ENCODE peak calls at places on chromosomes 13 and 19, in eight cellular contexts. U is brain microvascular endothelial cell, E is cardiac muscle cell, W is ovary, R is body of pancreas, L is breast epithelium, S is GM23248, M is SJSA1. J is an unnamed sample.

GRCh38 chr19:16619456-16619855 is 8.5 kb downstream of the MED26 start:
- DNase-seq in U (no peak), E (no peak), W (no peak), R (no peak), L (no peak), S (peak; percentile 53), M (no peak), J (no peak)

GRCh38 chr19:4115050-4115817 is 8.7 kb downstream of the MAP2K2 start:
- DNase-seq in U (no peak), E (no peak), W (no peak), R (no peak), L (no peak), S (no peak), M (no peak), J (no peak)

GRCh38 chr13:66264976-66265375 is 965.2 kb downstream of the PCDH9 start:
- DNase-seq in U (peak; percentile 5), E (no peak), W (no peak), R (no peak), L (no peak), S (no peak), M (no peak), J (no peak)

GRCh38 chr19:41367848-41368301 is 3.9 kb upstream of the B9D2 start:
- DNase-seq in U (peak; percentile 79), E (peak; percentile 93), W (no peak), R (no peak), L (no peak), S (peak; percentile 94), M (peak; percentile 62), J (no peak)

GRCh38 chr19:57566396-57567256 is 7.0 kb upstream of the ZNF550 start:
- DNase-seq in U (no peak), E (peak; percentile 53), W (no peak), R (no peak), L (no peak), S (peak; percentile 47), M (no peak), J (peak; percentile 55)

GRCh38 chr19:3302755-3303154 is 63.6 kb upstream of the NFIC start:
- DNase-seq in U (no peak), E (no peak), W (no peak), R (no peak), L (no peak), S (no peak), M (no peak), J (peak; percentile 33)

GRCh38 chr19:6023085-6023682 is 45.2 kb upstream of the RANBP3 start:
- DNase-seq in U (peak; percentile 34), E (peak; percentile 57), W (no peak), R (no peak), L (no peak), S (peak; percentile 85), M (no peak), J (no peak)

GRCh38 chr13:37348916-37349653 is 243.6 kb upstream of the CSNK1A1L start:
- DNase-seq in U (no peak), E (no peak), W (no peak), R (no peak), L (no peak), S (no peak), M (peak; percentile 3), J (no peak)

GRCh38 chr19:44151491-44151890 is 10.1 kb downstream of the ZNF234 start:
- DNase-seq in U (no peak), E (no peak), W (no peak), R (no peak), L (no peak), S (no peak), M (no peak), J (no peak)

GRCh38 chr19:5001547-5002131 is 32.7 kb downstream of the KDM4B start:
- DNase-seq in U (peak; percentile 57), E (peak; percentile 72), W (no peak), R (no peak), L (no peak), S (peak; percentile 81), M (peak; percentile 35), J (peak; percentile 57)

GRCh38 chr19:11480927-11481776 is at the start of gene ELAVL3:
- DNase-seq in U (no peak), E (no peak), W (no peak), R (no peak), L (no peak), S (no peak), M (no peak), J (no peak)

GRCh38 chr19:2814426-2814825 is 5.2 kb upstream of the ZNF554 start:
- DNase-seq in U (no peak), E (no peak), W (no peak), R (no peak), L (no peak), S (no peak), M (no peak), J (no peak)

GRCh38 chr13:33322474-33322827 is 36.9 kb upstream of the STARD13 start:
- DNase-seq in U (peak; percentile 67), E (peak; percentile 82), W (peak; percentile 53), R (no peak), L (no peak), S (peak; percentile 87), M (no peak), J (no peak)

GRCh38 chr13:51034906-51035305 is 76.2 kb downstream of the C13orf42 start:
- DNase-seq in U (no peak), E (no peak), W (no peak), R (no peak), L (no peak), S (no peak), M (no peak), J (no peak)

GRCh38 chr13:76993473-76993872 is 1.6 kb downstream of the CLN5 start:
- DNase-seq in U (no peak), E (no peak), W (no peak), R (no peak), L (no peak), S (no peak), M (no peak), J (no peak)

GRCh38 chr13:76992548-76993001 is 694 bp downstream of the CLN5 start:
- DNase-seq in U (no peak), E (peak; percentile 17), W (peak; percentile 25), R (peak; percentile 43), L (no peak), S (peak; percentile 65), M (no peak), J (peak; percentile 46)

GRCh38 chr13:76991796-76992547 is at the start of gene CLN5:
- DNase-seq in U (peak; percentile 87), E (peak; percentile 96), W (peak; percentile 93), R (peak; percentile 94), L (peak; percentile 92), S (peak; percentile 98), M (peak; percentile 72), J (peak; percentile 95)

GRCh38 chr13:76993021-76993420 is 1.1 kb downstream of the CLN5 start:
- DNase-seq in U (no peak), E (peak; percentile 21), W (no peak), R (no peak), L (no peak), S (peak; percentile 86), M (no peak), J (no peak)

GRCh38 chr13:76991432-76991795 is 467 bp upstream of the CLN5 start:
- DNase-seq in U (no peak), E (no peak), W (peak; percentile 9), R (no peak), L (no peak), S (peak; percentile 14), M (no peak), J (no peak)
- H3K27ac ChIP-seq in U (peak overlapping the region; percentile 71), E (peak overlapping the region; percentile 89), W (peak overlapping the region; percentile 93), R (peak overlapping the region; percentile 79), L (peak overlapping the region; percentile 98), S (peak overlapping the region; percentile 90), M (no peak overlapping the region), J (no peak overlapping the region)

DNA sequence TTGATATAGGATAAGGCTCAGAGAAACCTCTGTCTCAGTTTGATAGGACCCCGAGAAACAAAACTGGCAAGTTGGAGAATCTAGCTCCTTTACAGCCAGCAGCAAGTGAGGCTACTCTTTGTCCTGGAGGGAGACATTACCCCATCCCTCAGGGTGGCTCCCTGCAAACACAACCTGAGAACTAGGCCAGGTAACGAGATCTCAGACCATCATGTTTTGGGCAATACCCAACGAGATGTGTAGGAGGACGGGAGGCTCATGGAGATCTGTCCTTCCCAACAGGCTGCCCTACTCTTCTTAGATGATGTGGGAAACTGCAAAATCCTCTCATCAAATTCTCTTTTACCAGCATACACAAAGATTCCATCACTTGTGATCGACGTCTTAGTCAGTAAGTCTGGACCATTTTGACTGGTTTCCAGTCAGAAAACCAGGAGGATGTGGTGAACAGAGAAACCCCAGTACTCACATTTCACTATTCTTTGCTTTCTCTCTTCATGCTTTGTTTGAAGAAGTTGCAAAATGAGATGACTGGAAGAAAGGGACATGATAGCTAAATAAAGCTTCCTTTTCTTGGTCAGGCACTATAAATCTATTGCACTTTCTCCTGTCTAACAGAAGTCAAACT is 6.0 kb upstream of the CTU1 start:
- DNase-seq in U (no peak), E (no peak), W (no peak), R (no peak), L (no peak), S (no peak), M (no peak), J (no peak)
- H3K27ac ChIP-seq in U (no peak overlapping the region), E (no peak overlapping the region), W (no peak overlapping the region), R (no peak overlapping the region), L (no peak overlapping the region), S (no peak overlapping the region), M (no peak overlapping the region), J (no peak overlapping the region)

DNA sequence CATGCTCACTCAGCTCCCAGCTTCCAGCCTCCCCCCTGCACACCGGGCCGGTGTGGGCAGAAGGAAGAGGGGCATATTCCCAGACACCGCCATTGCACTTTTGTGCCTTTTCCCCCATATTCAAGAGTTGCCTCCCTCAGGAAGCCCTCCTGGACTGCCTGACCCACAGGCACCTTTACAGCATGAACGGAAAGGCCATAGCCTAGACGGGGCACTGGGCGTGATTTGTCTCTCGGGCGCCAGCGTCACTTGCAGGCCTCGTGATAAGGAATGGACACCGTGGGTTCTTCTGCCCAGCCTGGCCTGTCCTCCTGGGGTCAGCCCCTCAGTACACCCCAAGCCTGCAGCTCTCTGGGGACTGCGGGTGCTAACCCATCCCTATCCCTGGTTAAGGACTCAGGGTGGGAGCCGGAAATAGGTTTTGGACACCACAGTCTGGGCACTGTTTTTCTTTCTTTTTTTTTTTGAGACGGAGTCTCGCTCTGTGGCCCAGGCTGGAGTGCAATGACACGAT is 933 bp upstream of the UQCR11 start:
- DNase-seq in U (no peak), E (no peak), W (no peak), R (no peak), L (no peak), S (no peak), M (no peak), J (no peak)
- H3K27ac ChIP-seq in U (peak overlapping the region; percentile 85), E (peak overlapping the region; percentile 86), W (peak overlapping the region; percentile 14), R (peak overlapping the region; percentile 80), L (peak overlapping the region; percentile 91), S (peak overlapping the region; percentile 89), M (peak overlapping the region; percentile 15), J (peak overlapping the region; percentile 75)

GRCh38 chr19:55667511-55667910 is 7.5 kb upstream of the EPN1 start:
- DNase-seq in U (no peak), E (no peak), W (no peak), R (no peak), L (no peak), S (no peak), M (no peak), J (no peak)

GRCh38 chr19:55667958-55668357 is 7.1 kb upstream of the EPN1 start:
- DNase-seq in U (no peak), E (no peak), W (no peak), R (no peak), L (no peak), S (no peak), M (no peak), J (no peak)

GRCh38 chr19:55668603-55669348 is 6.2 kb upstream of the EPN1 start:
- DNase-seq in U (no peak), E (no peak), W (no peak), R (no peak), L (no peak), S (no peak), M (no peak), J (no peak)

GRCh38 chr19:55667006-55667381 is 8.0 kb upstream of the EPN1 start:
- DNase-seq in U (no peak), E (no peak), W (no peak), R (no peak), L (no peak), S (no peak), M (no peak), J (no peak)

GRCh38 chr19:55666343-55667005 is 8.6 kb upstream of the EPN1 start:
- DNase-seq in U (no peak), E (no peak), W (no peak), R (no peak), L (no peak), S (no peak), M (no peak), J (no peak)
- H3K27ac ChIP-seq in U (no peak overlapping the region), E (no peak overlapping the region), W (no peak overlapping the region), R (no peak overlapping the region), L (no peak overlapping the region), S (no peak overlapping the region), M (no peak overlapping the region), J (no peak overlapping the region)

J was measured in mesendoderm.